ENCODE peak calls at places on chromosomes 11 and 22, in four cellular contexts. E is NCI-H510A treated with DMSO at 0.1 percent for 48 hours, R is NCI-H460, W is T-helper 9 cell. D is an unnamed sample.
A peak's percentile ranks its signal among the peaks of the same experiment; 100 is the strongest.

GRCh38 chr11:19161651-19162050 is 40.1 kb downstream of the CSRP3 start:
- DNase-seq in E (no peak), R (no peak), W (no peak), D (no peak)

GRCh38 chr11:46315033-46315738 is 32.1 kb upstream of the DGKZ start:
- DNase-seq in W (peak; percentile 76), R (peak; percentile 54), E (no peak), D (no peak)

GRCh38 chr11:44774131-44774530 is 47.4 kb downstream of the TSPAN18 start:
- DNase-seq in E (no peak), W (no peak), R (no peak), D (peak; percentile 89)

GRCh38 chr11:111764621-111765020 is 1.6 kb downstream of the PPP2R1B start:
- DNase-seq in E (no peak), R (no peak), W (no peak), D (no peak)

GRCh38 chr11:106216281-106216680 is 138.8 kb downstream of the AASDHPPT start:
- DNase-seq in E (no peak), R (no peak), W (no peak), D (no peak)

GRCh38 chr11:107570015-107570414 is 4.5 kb upstream of the ALKBH8 start:
- DNase-seq in W (no peak), E (no peak), R (no peak), D (no peak)

GRCh38 chr11:63610604-63611394 is 3.4 kb downstream of the PLAAT3 start:
- DNase-seq in W (no peak), R (no peak), E (no peak), D (no peak)

GRCh38 chr22:45319319-45319675 is 9.6 kb downstream of the FAM118A start:
- DNase-seq in R (no peak), W (peak; percentile 10), E (no peak), D (no peak)

GRCh38 chr22:38755155-38755910 is 465 bp downstream of the SUN2 start:
- DNase-seq in W (peak; percentile 43), E (no peak), R (peak; percentile 32), D (peak; percentile 98)

GRCh38 chr22:20298110-20298802 is 21.6 kb downstream of the DGCR6L start:
- DNase-seq in R (no peak), W (no peak), E (no peak), D (no peak)

GRCh38 chr11:94884322-94884721 is 89.0 kb downstream of the CWC15 start:
- DNase-seq in E (no peak), R (no peak), W (no peak), D (no peak)

GRCh38 chr22:47190957-47191323 is 428.5 kb downstream of the TBC1D22A start:
- DNase-seq in W (no peak), R (no peak), E (no peak), D (peak; percentile 20)

GRCh38 chr11:21622995-21623394 is 569.9 kb upstream of the ANO5 start:
- DNase-seq in E (no peak), R (no peak), W (no peak), D (no peak)

GRCh38 chr11:128311742-128312719 is 275.3 kb downstream of the ETS1 start:
- DNase-seq in E (no peak), W (no peak), R (no peak), D (no peak)

GRCh38 chr22:42277232-42277753 is 6.8 kb upstream of the TCF20 start:
- DNase-seq in W (no peak), R (no peak), E (no peak), D (no peak)

GRCh38 chr11:117837070-117837776 is 12.7 kb upstream of the FXYD2 start:
- DNase-seq in R (no peak), E (no peak), W (no peak), D (peak; percentile 59)

GRCh38 chr22:30742291-30743256 is 47.9 kb downstream of the OSBP2 start:
- DNase-seq in W (no peak), E (no peak), R (peak; percentile 47), D (no peak)

GRCh38 chr22:44735518-44736428 is 16.6 kb upstream of the ARHGAP8 start:
- DNase-seq in R (peak; percentile 42), W (peak; percentile 89), E (no peak), D (peak; percentile 88)

GRCh38 chr11:95074806-95075563 is 8.3 kb downstream of the SRSF8 start:
- DNase-seq in W (no peak), E (peak; percentile 33), R (no peak), D (peak; percentile 88)